ENCODE peak calls at places on chromosome 7, in seven cellular contexts. X is activated T-helper 1 cell treated with anti-CD3 and anti-CD28 coated beads, Interleukin-2, amount 50 U/mL, for 16 hours; K is A549; G is ELF-1; H is H9; W is NCI-H2029; L is GM13977. U is an unnamed sample.

GRCh38 chr7:71972513-71972912 is 439.6 kb downstream of the CALN1 start:
- DNase-seq in X (no peak), K (no peak), G (peak; percentile 2), H (no peak), W (no peak), L (no peak), U (no peak)

GRCh38 chr7:50156163-50156562 is 63.1 kb upstream of the ZPBP start:
- DNase-seq in X (no peak), K (no peak), G (no peak), H (no peak), W (no peak), L (no peak), U (no peak)

GRCh38 chr7:152568972-152569371 is 107.0 kb downstream of the XRCC2 start:
- DNase-seq in X (no peak), K (no peak), G (no peak), H (no peak), W (no peak), L (no peak), U (no peak)

GRCh38 chr7:101986335-101986734 is 168.9 kb downstream of the CUX1 start:
- DNase-seq in X (no peak), K (no peak), G (peak; percentile 31), H (no peak), W (no peak), L (no peak), U (no peak)

GRCh38 chr7:128729489-128729888 is 9.7 kb upstream of the CALU start:
- DNase-seq in X (no peak), K (no peak), G (no peak), H (no peak), W (no peak), L (no peak), U (no peak)

GRCh38 chr7:101547916-101548599 is 81.0 kb downstream of the MYL10 start:
- DNase-seq in X (no peak), K (no peak), G (no peak), H (peak; percentile 18), W (no peak), L (no peak), U (no peak)

GRCh38 chr7:37432240-37432917 is 16.3 kb downstream of the ELMO1 start:
- DNase-seq in X (no peak), K (no peak), G (no peak), H (no peak), W (no peak), L (no peak), U (no peak)

GRCh38 chr7:130154501-130155317 is 50.5 kb downstream of the TMEM209 start:
- DNase-seq in X (no peak), K (no peak), G (peak; percentile 70), H (peak; percentile 76), W (peak; percentile 88), L (no peak), U (no peak)

GRCh38 chr7:44533301-44534055 is 7.7 kb downstream of the NPC1L1 start:
- DNase-seq in X (no peak), K (no peak), G (no peak), H (no peak), W (peak; percentile 62), L (no peak), U (no peak)

GRCh38 chr7:127158659-127159058 is 94.1 kb downstream of the GRM8 start:
- DNase-seq in X (no peak), K (peak; percentile 9), G (peak; percentile 14), H (no peak), W (no peak), L (peak; percentile 13), U (no peak)

GRCh38 chr7:123275036-123275753 is 75.4 kb upstream of the SLC13A1 start:
- DNase-seq in X (no peak), K (no peak), G (no peak), H (no peak), W (no peak), L (no peak), U (no peak)

GRCh38 chr7:149662591-149663095 is 110.7 kb downstream of the ZNF467 start:
- DNase-seq in X (peak; percentile 39), K (peak; percentile 83), G (peak; percentile 95), H (peak; percentile 93), W (peak; percentile 9), L (peak; percentile 42), U (peak; percentile 14)

GRCh38 chr7:115357213-115357999 is 435.5 kb downstream of the MDFIC start:
- DNase-seq in X (no peak), K (no peak), G (no peak), H (no peak), W (no peak), L (no peak), U (no peak)

GRCh38 chr7:69625798-69626197 is 27.5 kb downstream of the AUTS2 start:
- DNase-seq in X (no peak), K (no peak), G (no peak), H (no peak), W (no peak), L (no peak), U (no peak)

GRCh38 chr7:139620676-139621344 is 97.3 kb downstream of the CLEC2L start:
- DNase-seq in X (peak; percentile 13), K (peak; percentile 48), G (peak; percentile 59), H (peak; percentile 74), W (peak; percentile 30), L (peak; percentile 46), U (no peak)

GRCh38 chr7:139739863-139740597 is 37.8 kb downstream of the HIPK2 start:
- DNase-seq in X (no peak), K (no peak), G (no peak), H (no peak), W (peak; percentile 71), L (no peak), U (no peak)

GRCh38 chr7:25083201-25083600 is 41.9 kb downstream of the CYCS start:
- DNase-seq in X (no peak), K (no peak), G (no peak), H (no peak), W (no peak), L (no peak), U (no peak)

GRCh38 chr7:95859434-95859833 is 87.1 kb downstream of the DYNC1I1 start:
- DNase-seq in X (no peak), K (peak; percentile 3), G (peak; percentile 89), H (peak; percentile 58), W (no peak), L (no peak), U (no peak)

GRCh38 chr7:17507717-17508116 is 209.3 kb downstream of the AHR start:
- DNase-seq in X (no peak), K (no peak), G (no peak), H (no peak), W (no peak), L (no peak), U (no peak)

GRCh38 chr7:44460325-44460724 is 30.1 kb downstream of the NUDCD3 start:
- DNase-seq in X (peak; percentile 13), K (no peak), G (no peak), H (no peak), W (no peak), L (peak; percentile 57), U (peak; percentile 73)

GRCh38 chr7:3063016-3063753 is 19.5 kb upstream of the CARD11 start:
- DNase-seq in X (peak; percentile 59), K (no peak), G (no peak), H (no peak), W (no peak), L (peak; percentile 72), U (no peak)

GRCh38 chr7:128005117-128005516 is 26.1 kb downstream of the LRRC4 start:
- DNase-seq in X (no peak), K (no peak), G (no peak), H (no peak), W (peak; percentile 81), L (no peak), U (no peak)

GRCh38 chr7:106089647-106090046 is 22.5 kb downstream of the SYPL1 start:
- DNase-seq in X (no peak), K (no peak), G (no peak), H (no peak), W (no peak), L (no peak), U (peak; percentile 55)

GRCh38 chr7:123637878-123638277 is 17.8 kb upstream of the LMOD2 start:
- DNase-seq in X (no peak), K (no peak), G (no peak), H (no peak), W (no peak), L (no peak), U (no peak)

GRCh38 chr7:118492466-118492865 is 268.0 kb downstream of the ANKRD7 start:
- DNase-seq in X (no peak), K (no peak), G (no peak), H (no peak), W (no peak), L (no peak), U (no peak)

GRCh38 chr7:156515911-156516790 is 124.4 kb upstream of the RNF32 start:
- DNase-seq in X (no peak), K (no peak), G (no peak), H (no peak), W (no peak), L (no peak), U (no peak)

GRCh38 chr7:113521468-113521867 is 397.3 kb downstream of the PPP1R3A start:
- DNase-seq in X (no peak), K (no peak), G (no peak), H (no peak), W (no peak), L (no peak), U (no peak)

GRCh38 chr7:157656195-157656769 is 319.5 kb downstream of the DNAJB6 start:
- DNase-seq in X (no peak), K (peak; percentile 12), G (peak; percentile 30), H (peak; percentile 32), W (no peak), L (no peak), U (no peak)

GRCh38 chr7:28921822-28922221 is 36.3 kb downstream of the TRIL start:
- DNase-seq in X (peak; percentile 6), K (peak; percentile 61), G (peak; percentile 39), H (peak; percentile 46), W (peak; percentile 61), L (peak; percentile 59), U (peak; percentile 34)

GRCh38 chr7:101673951-101674350 is 44.9 kb upstream of the MYL10 start:
- DNase-seq in X (no peak), K (no peak), G (no peak), H (no peak), W (no peak), L (no peak), U (no peak)

GRCh38 chr7:135742371-135742770 is 6.2 kb downstream of the FAM180A start:
- DNase-seq in X (no peak), K (no peak), G (no peak), H (no peak), W (no peak), L (no peak), U (no peak)

GRCh38 chr7:81527651-81528050 is 242.2 kb downstream of the HGF start:
- DNase-seq in X (no peak), K (peak; percentile 26), G (no peak), H (no peak), W (no peak), L (no peak), U (no peak)

GRCh38 chr7:66583696-66584095 is 45.0 kb upstream of the KCTD7 start:
- DNase-seq in X (no peak), K (no peak), G (no peak), H (no peak), W (no peak), L (no peak), U (no peak)

GRCh38 chr7:46205478-46205877 is 284.4 kb upstream of the IGFBP3 start:
- DNase-seq in X (no peak), K (peak; percentile 52), G (no peak), H (no peak), W (no peak), L (no peak), U (no peak)

GRCh38 chr7:71165708-71166107 is 33.8 kb downstream of the GALNT17 start:
- DNase-seq in X (no peak), K (no peak), G (no peak), H (peak; percentile 43), W (no peak), L (no peak), U (no peak)

GRCh38 chr7:42170724-42171123 is 66.3 kb downstream of the GLI3 start:
- DNase-seq in X (no peak), K (no peak), G (no peak), H (no peak), W (no peak), L (no peak), U (no peak)

GRCh38 chr7:77766801-77767605 is 31.2 kb downstream of the TMEM60 start:
- DNase-seq in X (no peak), K (no peak), G (no peak), H (no peak), W (no peak), L (no peak), U (no peak)

GRCh38 chr7:80795174-80795573 is 123.7 kb downstream of the SEMA3C start:
- DNase-seq in X (no peak), K (no peak), G (no peak), H (no peak), W (no peak), L (no peak), U (no peak)